ENCODE peak calls at places on chromosomes 7 and 10, in five cellular contexts. J, E, I, Q and W are unnamed samples.

GRCh38 chr7:2066251-2066919 is 166.4 kb downstream of the MAD1L1 start:
- DNase-seq in J (no peak), E (no peak), I (no peak), Q (no peak), W (no peak)

GRCh38 chr10:27794157-27794556 is 48.5 kb upstream of the MKX start:
- DNase-seq in J (no peak), E (peak), I (no peak), Q (no peak), W (no peak)

GRCh38 chr10:32948451-32948850 is 9.6 kb downstream of the ITGB1 start:
- DNase-seq in J (no peak), E (no peak), I (no peak), Q (no peak), W (no peak)

GRCh38 chr7:34982371-34983019 is 54.8 kb downstream of the DPY19L1 start:
- DNase-seq in J (no peak), E (no peak), I (no peak), Q (no peak), W (no peak)

GRCh38 chr7:139976838-139977656 is 85.7 kb downstream of the PARP12 start:
- DNase-seq in J (no peak), E (no peak), I (no peak), Q (no peak), W (no peak)

GRCh38 chr10:94150541-94151184 is 156.9 kb downstream of the PLCE1 start:
- DNase-seq in J (no peak), E (no peak), I (no peak), Q (no peak), W (no peak)

GRCh38 chr10:66552331-66552730 is 373.5 kb upstream of the LRRTM3 start:
- DNase-seq in J (no peak), E (no peak), I (no peak), Q (no peak), W (no peak)

GRCh38 chr10:34710391-34710751 is 104.7 kb downstream of the PARD3 start:
- DNase-seq in J (no peak), E (peak), I (peak), Q (peak), W (no peak)

GRCh38 chr10:132562916-132563456 is 25.4 kb downstream of the INPP5A start:
- DNase-seq in J (no peak), E (no peak), I (no peak), Q (no peak), W (no peak)

GRCh38 chr7:21067216-21067615 is 280.5 kb upstream of the SP8 start:
- DNase-seq in J (no peak), E (no peak), I (no peak), Q (peak), W (no peak)

GRCh38 chr10:79018591-79019011 is 50.2 kb upstream of the ZMIZ1 start:
- DNase-seq in J (no peak), E (peak), I (peak), Q (peak), W (no peak)

GRCh38 chr10:70915806-70916205 is 27.4 kb upstream of the PCBD1 start:
- DNase-seq in J (peak), E (no peak), I (no peak), Q (no peak), W (no peak)

GRCh38 chr7:142352543-142352942 is 94.7 kb upstream of the PRSS58 start:
- DNase-seq in J (no peak), E (no peak), I (no peak), Q (no peak), W (no peak)

GRCh38 chr7:32257632-32258031 is 187.4 kb upstream of the PDE1C start:
- DNase-seq in J (no peak), E (no peak), I (no peak), Q (no peak), W (no peak)

GRCh38 chr10:29328988-29329387 is 40.1 kb downstream of the LYZL1 start:
- DNase-seq in J (peak), E (peak), I (peak), Q (no peak), W (no peak)

GRCh38 chr10:78570633-78571032 is 498.1 kb upstream of the ZMIZ1 start:
- DNase-seq in J (no peak), E (no peak), I (no peak), Q (no peak), W (no peak)

GRCh38 chr7:135508853-135509588 is 881 bp downstream of the CNOT4 start:
- DNase-seq in J (no peak), E (peak), I (no peak), Q (peak), W (no peak)

GRCh38 chr10:119005377-119006043 is 24.0 kb upstream of the NANOS1 start:
- DNase-seq in J (no peak), E (peak), I (no peak), Q (peak), W (no peak)

GRCh38 chr10:59283456-59284082 is 78.8 kb downstream of the FAM13C start:
- DNase-seq in J (no peak), E (no peak), I (no peak), Q (peak), W (no peak)

GRCh38 chr7:13829914-13830603 is 159.4 kb downstream of the ETV1 start:
- DNase-seq in J (no peak), E (peak), I (no peak), Q (peak), W (peak)

GRCh38 chr10:79984851-79985250 is 35.9 kb upstream of the SFTPD start:
- DNase-seq in J (no peak), E (no peak), I (no peak), Q (peak), W (no peak)

GRCh38 chr7:28602282-28602681 is 190.0 kb downstream of the CREB5 start:
- DNase-seq in J (no peak), E (no peak), I (no peak), Q (no peak), W (no peak)

GRCh38 chr10:114491933-114492332 is 87.6 kb upstream of the AFAP1L2 start:
- DNase-seq in J (no peak), E (no peak), I (peak), Q (no peak), W (no peak)

GRCh38 chr7:94266278-94266677 is 128.4 kb upstream of the COL1A2 start:
- DNase-seq in J (no peak), E (peak), I (peak), Q (peak), W (peak)

GRCh38 chr7:65839846-65840245 is 33.0 kb upstream of the VKORC1L1 start:
- DNase-seq in J (no peak), E (no peak), I (no peak), Q (no peak), W (no peak)

GRCh38 chr7:108053250-108053649 is 50.3 kb upstream of the LAMB1 start:
- DNase-seq in J (no peak), E (no peak), I (no peak), Q (no peak), W (no peak)

GRCh38 chr10:89553064-89553734 is 17.8 kb upstream of the SLC16A12 start:
- DNase-seq in J (no peak), E (peak), I (no peak), Q (peak), W (peak)

GRCh38 chr10:106189254-106189653 is 975.3 kb downstream of the SORCS1 start:
- DNase-seq in J (no peak), E (peak), I (no peak), Q (no peak), W (no peak)

GRCh38 chr7:3217166-3217565 is 83.9 kb upstream of the SDK1 start:
- DNase-seq in J (peak), E (peak), I (no peak), Q (no peak), W (no peak)

GRCh38 chr10:988667-989545 is 672 bp downstream of the GTPBP4 start:
- DNase-seq in J (no peak), E (peak), I (no peak), Q (peak), W (no peak)

GRCh38 chr10:21363753-21364104 is 161.8 kb downstream of the SKIDA1 start:
- DNase-seq in J (no peak), E (no peak), I (no peak), Q (peak), W (no peak)

GRCh38 chr10:121070257-121070656 is 219.1 kb downstream of the WDR11 start:
- DNase-seq in J (no peak), E (no peak), I (no peak), Q (peak), W (no peak)

GRCh38 chr10:71237843-71238623 is 25.7 kb downstream of the UNC5B start:
- DNase-seq in J (no peak), E (no peak), I (no peak), Q (no peak), W (no peak)

GRCh38 chr10:95467162-95467599 is 94.0 kb downstream of the SORBS1 start:
- DNase-seq in J (peak), E (peak), I (peak), Q (peak), W (no peak)

GRCh38 chr10:95466450-95466849 is 94.7 kb downstream of the SORBS1 start:
- DNase-seq in J (no peak), E (no peak), I (no peak), Q (no peak), W (no peak)

GRCh38 chr10:95459446-95459845 is 101.7 kb downstream of the SORBS1 start:
- DNase-seq in J (no peak), E (peak), I (peak), Q (no peak), W (no peak)

GRCh38 chr10:95462740-95463667 is 98.2 kb downstream of the SORBS1 start:
- DNase-seq in J (no peak), E (no peak), I (no peak), Q (no peak), W (no peak)

GRCh38 chr10:95464280-95464679 is 96.9 kb downstream of the SORBS1 start:
- DNase-seq in J (no peak), E (no peak), I (no peak), Q (no peak), W (no peak)
- TF ChIP-seq CTCF in J (no peak), E (no peak), I (no peak), Q (no peak), W (no peak)

DNA sequence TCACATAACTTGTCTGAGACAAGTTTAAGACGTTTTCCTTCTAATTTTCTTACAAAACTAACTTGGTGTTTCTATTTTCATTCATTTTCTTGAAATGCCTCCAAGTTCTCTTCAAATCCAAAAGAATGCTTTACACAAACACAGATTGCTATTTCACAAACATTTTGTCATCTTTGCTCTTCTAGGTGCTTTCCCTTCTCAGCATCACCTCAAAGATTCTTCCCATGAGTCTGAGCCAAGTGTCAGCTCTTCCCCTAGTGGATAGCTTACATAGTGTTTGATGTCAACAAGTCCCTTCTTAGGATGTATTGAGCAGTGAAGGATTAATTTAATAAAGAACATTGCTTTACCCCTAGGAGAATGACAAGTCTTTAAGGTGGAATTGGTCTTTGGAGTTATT is 38.1 kb upstream of the SEMA3A start:
- DNase-seq in J (no peak), E (peak), I (no peak), Q (peak), W (no peak)
- TF ChIP-seq CTCF in J (no peak), E (peak), I (no peak), Q (peak), W (peak)

GRCh38 chr10:117174439-117175214 is 22.7 kb upstream of the KCNK18 start:
- DNase-seq in J (peak), E (peak), I (peak), Q (peak), W (peak)

GRCh38 chr10:117170244-117170643 is 27.0 kb upstream of the KCNK18 start:
- DNase-seq in J (no peak), E (no peak), I (no peak), Q (no peak), W (no peak)

GRCh38 chr10:117178190-117178589 is 19.1 kb upstream of the KCNK18 start:
- DNase-seq in J (no peak), E (no peak), I (no peak), Q (no peak), W (no peak)

GRCh38 chr10:117175215-117175900 is 21.9 kb upstream of the KCNK18 start:
- DNase-seq in J (no peak), E (no peak), I (no peak), Q (peak), W (no peak)

DNA sequence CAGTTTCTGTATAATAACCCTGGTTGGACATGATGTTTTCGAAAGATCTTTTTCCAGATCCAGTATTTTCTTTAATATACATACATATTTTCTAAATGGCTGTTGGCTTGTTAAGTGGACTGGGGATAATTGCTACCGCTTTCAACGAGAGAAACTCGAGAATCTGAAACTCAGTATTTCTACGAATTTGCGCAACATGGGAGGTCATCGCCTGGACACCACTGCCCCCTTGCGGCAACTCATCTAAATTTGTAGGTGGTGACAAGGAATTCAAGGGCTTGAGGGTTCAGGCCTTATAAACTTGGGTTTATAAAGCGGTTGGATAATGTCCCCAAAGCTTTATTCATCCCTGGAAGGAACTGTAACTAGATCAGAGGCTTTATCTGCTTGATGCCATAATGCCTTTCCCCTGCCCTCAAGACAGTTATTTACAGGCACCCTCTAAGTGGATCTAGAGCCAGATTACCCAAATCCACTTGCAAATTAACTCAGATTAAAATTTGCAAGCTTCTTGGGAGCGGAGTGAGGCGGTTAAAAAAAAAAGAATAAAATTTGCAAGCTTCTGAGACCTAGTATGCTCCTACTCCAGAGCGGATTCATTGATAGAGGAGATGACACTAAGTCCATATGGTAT is 21.3 kb upstream of the KCNK18 start:
- DNase-seq in J (peak), E (peak), I (peak), Q (peak), W (peak)
- TF ChIP-seq CTCF in J (peak), E (peak), I (peak), Q (peak), W (peak)

GRCh38 chr7:68058014-68058413 is 1061.4 kb downstream of the TYW1 start:
- DNase-seq in J (no peak), E (no peak), I (no peak), Q (no peak), W (no peak)

GRCh38 chr7:68063171-68063570 is 1066.5 kb downstream of the TYW1 start:
- DNase-seq in J (no peak), E (no peak), I (no peak), Q (no peak), W (no peak)
- TF ChIP-seq CTCF in J (peak), E (no peak), I (no peak), Q (peak), W (no peak)

GRCh38 chr7:98831641-98832221 is 38.1 kb downstream of the TMEM130 start:
- DNase-seq in J (no peak), E (peak), I (no peak), Q (no peak), W (no peak)
- TF ChIP-seq CTCF in J (peak), E (peak), I (no peak), Q (peak), W (peak)

GRCh38 chr7:95867309-95867708 is 95.0 kb downstream of the DYNC1I1 start:
- DNase-seq in J (no peak), E (no peak), I (no peak), Q (no peak), W (no peak)

GRCh38 chr7:95861041-95861440 is 88.7 kb downstream of the DYNC1I1 start:
- DNase-seq in J (no peak), E (no peak), I (no peak), Q (no peak), W (no peak)

GRCh38 chr7:95871078-95871848 is 98.9 kb downstream of the DYNC1I1 start:
- DNase-seq in J (no peak), E (peak), I (no peak), Q (peak), W (no peak)

GRCh38 chr7:95863623-95864022 is 91.3 kb downstream of the DYNC1I1 start:
- DNase-seq in J (no peak), E (no peak), I (no peak), Q (no peak), W (no peak)

DNA sequence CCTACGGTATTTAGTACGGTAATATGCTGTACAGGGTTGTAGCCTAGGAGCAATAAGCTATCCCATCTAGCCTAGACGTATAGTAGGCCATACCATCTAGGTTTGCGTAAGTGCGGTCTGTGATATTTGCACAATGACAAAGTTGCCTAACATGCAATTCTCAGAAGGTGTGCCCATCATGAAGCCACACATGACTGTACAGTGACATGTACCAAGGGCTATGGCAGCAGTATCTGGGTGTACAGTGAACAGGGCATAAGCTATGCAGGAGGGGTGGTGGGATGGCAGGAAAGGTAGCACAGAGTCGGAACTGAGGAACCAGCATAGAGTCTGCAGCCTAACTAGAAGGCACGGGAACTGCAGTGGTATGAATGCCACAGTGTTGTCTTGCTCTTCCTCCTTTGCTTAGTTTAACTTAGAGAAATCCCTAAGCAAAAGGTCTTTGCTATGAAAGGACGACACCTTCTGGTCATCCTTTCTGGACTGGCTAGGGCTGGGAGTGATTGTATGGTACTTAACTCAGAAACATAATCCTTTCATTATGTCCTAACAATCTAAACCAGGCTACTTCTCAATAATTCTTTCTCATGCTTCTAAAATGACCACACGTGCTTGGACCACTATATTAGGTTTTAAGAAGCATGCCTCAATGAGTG is 93.5 kb downstream of the DYNC1I1 start:
- DNase-seq in J (no peak), E (peak), I (no peak), Q (no peak), W (peak)
- TF ChIP-seq CTCF in J (no peak), E (peak), I (no peak), Q (peak), W (peak)

GRCh38 chr10:86085136-86085535 is 281.5 kb downstream of the GRID1 start:
- DNase-seq in J (no peak), E (no peak), I (no peak), Q (no peak), W (no peak)
- TF ChIP-seq CTCF in J (no peak), E (no peak), I (no peak), Q (no peak), W (no peak)

GRCh38 chr7:151745090-151745638 is 131.8 kb downstream of the PRKAG2 start:
- DNase-seq in J (peak), E (peak), I (no peak), Q (peak), W (no peak)
- TF ChIP-seq CTCF in J (peak), E (peak), I (no peak), Q (peak), W (peak)